ENCODE peak calls at places on chromosome 5, in six cellular contexts. J, G, F, A, S and M are unnamed samples.
A peak's percentile ranks its signal among the peaks of the same experiment; 100 is the strongest.

GRCh38 chr5:10524376-10525123 is 39.3 kb upstream of the ANKRD33B start:
- DNase-seq in J (peak; percentile 88), G (peak; percentile 98), F (no peak), A (no peak), S (peak; percentile 78), M (peak; percentile 99)

GRCh38 chr5:75050415-75050814 is 1.9 kb downstream of the GCNT4 start:
- DNase-seq in J (peak; percentile 61), F (no peak), A (no peak), G (no peak), S (no peak), M (no peak)

GRCh38 chr5:45774528-45774927 is 78.3 kb upstream of the HCN1 start:
- DNase-seq in J (peak; percentile 3), S (no peak), F (no peak), A (no peak), G (no peak), M (peak; percentile 43)

GRCh38 chr5:106415541-106415940 is 1255.2 kb downstream of the EFNA5 start:
- DNase-seq in S (peak; percentile 70), A (no peak), G (peak; percentile 95), J (peak; percentile 57), F (no peak), M (no peak)

GRCh38 chr5:112691758-112692157 is 45.9 kb upstream of the APC start:
- DNase-seq in S (peak; percentile 54), F (no peak), A (no peak), G (no peak), J (peak; percentile 68), M (no peak)

GRCh38 chr5:84453405-84453804 is 68.7 kb upstream of the EDIL3 start:
- DNase-seq in A (no peak), G (no peak), J (no peak), F (no peak), S (no peak), M (no peak)

GRCh38 chr5:52884453-52884852 is 96.7 kb downstream of the ITGA1 start:
- DNase-seq in S (no peak), A (no peak), J (no peak), F (no peak), G (no peak), M (no peak)

GRCh38 chr5:100026601-100027000 is 508.6 kb upstream of the FAM174A start:
- DNase-seq in A (no peak), J (no peak), G (no peak), F (peak; percentile 8), S (no peak), M (peak; percentile 21)

GRCh38 chr5:111645303-111645838 is 111.6 kb downstream of the NREP start:
- DNase-seq in G (no peak), S (no peak), A (no peak), J (no peak), F (no peak), M (no peak)

GRCh38 chr5:111502976-111503375 is 9.4 kb downstream of the STARD4 start:
- DNase-seq in F (no peak), J (peak; percentile 10), A (no peak), S (no peak), G (peak; percentile 60), M (no peak)

GRCh38 chr5:9782806-9783560 is 152.8 kb upstream of the TAS2R1 start:
- DNase-seq in S (no peak), G (no peak), J (peak; percentile 16), A (no peak), F (no peak), M (no peak)